ENCODE peak calls at places on chromosomes 6 and 20, in four cellular contexts. P, A, W and F are unnamed samples.

GRCh38 chr6:158560787-158561246 is 926 bp downstream of the TMEM181 start:
- DNase-seq in P (no peak), W (peak; percentile 47), A (no peak), F (no peak)

GRCh38 chr20:6976096-6976495 is 208.6 kb downstream of the BMP2 start:
- DNase-seq in W (no peak), P (no peak), A (no peak), F (no peak)

GRCh38 chr6:154243793-154244768 is 112.5 kb downstream of the IPCEF1 start:
- DNase-seq in P (no peak), A (no peak), W (no peak), F (no peak)

GRCh38 chr6:138971601-138972000 is 16.5 kb downstream of the REPS1 start:
- DNase-seq in P (no peak), W (no peak), A (no peak), F (no peak)

GRCh38 chr6:153167026-153167891 is 36.2 kb upstream of the RGS17 start:
- DNase-seq in P (no peak), A (no peak), W (no peak), F (no peak)

GRCh38 chr6:44700422-44700821 is 312.9 kb downstream of the CDC5L start:
- DNase-seq in A (no peak), P (no peak), W (no peak), F (no peak)

GRCh38 chr6:75850026-75850385 is 101.0 kb downstream of the MYO6 start:
- DNase-seq in P (no peak), W (no peak), A (no peak), F (no peak)

GRCh38 chr6:132919476-132919875 is 105.1 kb downstream of the RPS12 start:
- DNase-seq in W (peak; percentile 14), P (no peak), A (no peak), F (no peak)

GRCh38 chr6:143677891-143678737 is at the start of gene PHACTR2:
- DNase-seq in A (peak; percentile 26), P (peak; percentile 32), W (peak; percentile 93), F (no peak)

GRCh38 chr6:115570326-115570725 is 490.4 kb downstream of the FRK start:
- DNase-seq in P (no peak), W (no peak), A (no peak), F (no peak)

GRCh38 chr20:59064214-59064722 is 21.7 kb upstream of the PRELID3B start:
- DNase-seq in A (no peak), W (no peak), P (no peak), F (no peak)

GRCh38 chr20:48398506-48399449 is 429.0 kb downstream of the PREX1 start:
- DNase-seq in A (no peak), P (no peak), W (no peak), F (no peak)

GRCh38 chr6:138226701-138227315 is 8.5 kb upstream of the PBOV1 start:
- DNase-seq in A (no peak), P (no peak), W (no peak), F (peak; percentile 30)

GRCh38 chr20:44746367-44747165 is 901 bp downstream of the KCNK15 start:
- DNase-seq in P (no peak), W (no peak), A (no peak), F (no peak)